ENCODE peak calls at places on chromosomes 16 and 17, in seven cellular contexts. Q, F, A, T, W, M and B are unnamed samples.

GRCh38 chr17:68356520-68356919 is 65.2 kb downstream of the ARSG start:
- DNase-seq in A (no peak), T (no peak), Q (peak; percentile 51), F (no peak), M (no peak), W (no peak), B (no peak)

GRCh38 chr16:54194008-54194731 is 92.4 kb downstream of the IRX3 start:
- DNase-seq in T (peak; percentile 70), M (no peak), A (no peak), F (no peak), Q (no peak), W (no peak), B (no peak)

GRCh38 chr17:48062273-48062672 is 14.1 kb downstream of the NFE2L1 start:
- DNase-seq in A (no peak), F (no peak), W (no peak), Q (no peak), T (no peak), M (no peak), B (no peak)

GRCh38 chr17:81831957-81832607 is 1.0 kb downstream of the MCRIP1 start:
- DNase-seq in F (no peak), Q (no peak), T (no peak), M (no peak), W (no peak), A (no peak), B (no peak)

GRCh38 chr17:75344664-75345063 is 55.4 kb upstream of the SLC25A19 start:
- DNase-seq in Q (no peak), T (no peak), F (no peak), M (peak; percentile 41), W (no peak), A (no peak), B (no peak)

GRCh38 chr17:58913971-58914769 is 158.5 kb downstream of the PPM1E start:
- DNase-seq in A (no peak), F (no peak), Q (no peak), T (no peak), M (no peak), W (no peak), B (no peak)

GRCh38 chr17:42459983-42460300 is 1.3 kb downstream of the ATP6V0A1 start:
- DNase-seq in T (no peak), F (no peak), W (no peak), Q (no peak), A (peak; percentile 32), M (no peak), B (no peak)

GRCh38 chr17:43634681-43635125 is 27.0 kb downstream of the MEOX1 start:
- DNase-seq in M (no peak), W (peak; percentile 53), T (no peak), F (no peak), Q (no peak), A (no peak), B (no peak)

GRCh38 chr17:79581306-79581932 is 29.4 kb downstream of the RBFOX3 start:
- DNase-seq in M (no peak), T (no peak), Q (no peak), A (peak; percentile 60), F (no peak), W (no peak), B (no peak)

GRCh38 chr17:67469208-67469980 is 92.3 kb downstream of the PITPNC1 start:
- DNase-seq in F (no peak), T (no peak), W (peak; percentile 36), A (peak; percentile 84), M (no peak), Q (no peak), B (no peak)

GRCh38 chr17:35947156-35947585 is 3.7 kb upstream of the LYZL6 start:
- DNase-seq in A (peak; percentile 54), F (peak; percentile 46), T (peak; percentile 72), M (peak; percentile 49), W (peak; percentile 52), Q (no peak), B (peak; percentile 64)

GRCh38 chr17:72111374-72111773 is 9.4 kb upstream of the SOX9 start:
- DNase-seq in M (no peak), W (no peak), Q (no peak), F (no peak), A (peak; percentile 86), T (no peak), B (no peak)

GRCh38 chr16:59030923-59031485 is 296.9 kb upstream of the GOT2 start:
- DNase-seq in M (no peak), T (no peak), A (no peak), F (no peak), Q (no peak), W (no peak), B (no peak)

DNA sequence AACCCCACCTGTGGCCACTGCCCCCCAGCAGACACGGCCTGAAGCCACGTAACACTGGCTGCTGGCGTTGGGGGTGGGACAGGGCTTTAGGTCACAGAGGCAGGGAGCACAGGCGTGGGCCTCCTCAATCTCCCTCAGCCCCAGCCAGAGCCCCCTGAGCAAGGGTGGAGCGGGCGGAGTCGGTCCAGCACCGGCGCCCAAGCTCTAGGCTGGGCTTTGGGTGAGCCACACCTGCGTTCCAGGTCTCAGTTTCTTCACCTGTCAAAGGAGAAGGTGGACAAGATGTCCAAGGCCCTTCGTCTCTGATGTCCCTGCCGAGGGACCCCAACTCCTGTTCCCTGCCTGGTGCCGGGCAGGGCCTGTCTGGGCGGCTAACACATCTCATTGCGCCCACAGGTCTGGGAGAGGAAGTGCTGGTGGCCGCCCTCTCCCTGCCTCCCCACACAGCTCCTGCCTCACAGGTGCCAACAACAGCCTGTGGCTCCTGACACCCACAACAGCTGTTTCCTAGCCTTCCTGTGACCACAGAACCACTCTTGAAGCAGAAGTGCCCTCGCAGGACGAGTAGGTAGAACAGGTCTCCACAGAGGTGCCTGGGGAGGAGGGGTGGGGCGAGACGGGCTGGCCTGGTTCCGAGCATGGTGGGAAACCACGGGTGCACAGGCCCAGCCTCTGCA is 12.0 kb downstream of the FAM83G start:
- DNase-seq in A (no peak), W (no peak), Q (peak; percentile 38), M (no peak), F (no peak), T (no peak), B (no peak)
- H3K4me1 ChIP-seq in A (no peaks in the 10 kb centered on the region), W (peaks cover 31% of the 10 kb centered on the region), Q (peaks cover 15% of the 10 kb centered on the region), M (peaks cover 3% of the 10 kb centered on the region), F (no peaks in the 10 kb centered on the region), T (no peaks in the 10 kb centered on the region), B (peaks cover 4% of the 10 kb centered on the region)

GRCh38 chr17:19752216-19753048 is 4.3 kb upstream of the ALDH3A1 start:
- DNase-seq in M (no peak), T (no peak), A (no peak), F (no peak), W (no peak), Q (no peak), B (no peak)

GRCh38 chr17:19750020-19750572 is 2.0 kb upstream of the ALDH3A1 start:
- DNase-seq in A (no peak), M (no peak), F (no peak), Q (no peak), T (no peak), W (no peak), B (no peak)

GRCh38 chr17:19753049-19753444 is 4.9 kb upstream of the ALDH3A1 start:
- DNase-seq in Q (no peak), A (peak; percentile 49), T (no peak), F (peak; percentile 79), W (no peak), M (no peak), B (peak; percentile 61)

GRCh38 chr17:19748807-19749193 is 702 bp upstream of the ALDH3A1 start:
- DNase-seq in T (no peak), A (no peak), F (no peak), M (no peak), Q (no peak), W (no peak), B (no peak)

GRCh38 chr17:19750835-19751234 is 2.7 kb upstream of the ALDH3A1 start:
- DNase-seq in A (no peak), Q (no peak), F (no peak), W (no peak), T (no peak), M (no peak), B (no peak)
- TF ChIP-seq SIN3A in A (no peak), Q (no peak), F (no peak), W (no peak), T (no peak), M (no peak), B (no peak)

GRCh38 chr16:12545292-12545610 is 258.4 kb downstream of the CPPED1 start:
- DNase-seq in Q (no peak), M (no peak), F (no peak), W (peak; percentile 78), A (no peak), T (no peak), B (no peak)

GRCh38 chr16:12545792-12546342 is 257.8 kb downstream of the CPPED1 start:
- DNase-seq in A (no peak), M (no peak), W (no peak), T (no peak), F (no peak), Q (peak; percentile 57), B (no peak)

GRCh38 chr16:12544477-12545291 is 259.0 kb downstream of the CPPED1 start:
- DNase-seq in A (no peak), Q (no peak), M (no peak), F (no peak), W (peak; percentile 61), T (no peak), B (no peak)

GRCh38 chr16:12542818-12543699 is 260.6 kb downstream of the CPPED1 start:
- DNase-seq in A (no peak), M (no peak), F (no peak), Q (no peak), T (no peak), W (no peak), B (no peak)

GRCh38 chr16:12543700-12544476 is 259.8 kb downstream of the CPPED1 start:
- DNase-seq in M (no peak), F (no peak), W (peak; percentile 91), Q (peak; percentile 48), T (no peak), A (no peak), B (no peak)
- H3K4me1 ChIP-seq in M (peaks cover 12% of the 10 kb centered on the region), F (peaks cover 5% of the 10 kb centered on the region), W (peaks cover 57% of the 10 kb centered on the region), Q (peaks cover 88% of the 10 kb centered on the region), T (no peaks in the 10 kb centered on the region), A (peaks cover 6% of the 10 kb centered on the region), B (no peaks in the 10 kb centered on the region)

DNA sequence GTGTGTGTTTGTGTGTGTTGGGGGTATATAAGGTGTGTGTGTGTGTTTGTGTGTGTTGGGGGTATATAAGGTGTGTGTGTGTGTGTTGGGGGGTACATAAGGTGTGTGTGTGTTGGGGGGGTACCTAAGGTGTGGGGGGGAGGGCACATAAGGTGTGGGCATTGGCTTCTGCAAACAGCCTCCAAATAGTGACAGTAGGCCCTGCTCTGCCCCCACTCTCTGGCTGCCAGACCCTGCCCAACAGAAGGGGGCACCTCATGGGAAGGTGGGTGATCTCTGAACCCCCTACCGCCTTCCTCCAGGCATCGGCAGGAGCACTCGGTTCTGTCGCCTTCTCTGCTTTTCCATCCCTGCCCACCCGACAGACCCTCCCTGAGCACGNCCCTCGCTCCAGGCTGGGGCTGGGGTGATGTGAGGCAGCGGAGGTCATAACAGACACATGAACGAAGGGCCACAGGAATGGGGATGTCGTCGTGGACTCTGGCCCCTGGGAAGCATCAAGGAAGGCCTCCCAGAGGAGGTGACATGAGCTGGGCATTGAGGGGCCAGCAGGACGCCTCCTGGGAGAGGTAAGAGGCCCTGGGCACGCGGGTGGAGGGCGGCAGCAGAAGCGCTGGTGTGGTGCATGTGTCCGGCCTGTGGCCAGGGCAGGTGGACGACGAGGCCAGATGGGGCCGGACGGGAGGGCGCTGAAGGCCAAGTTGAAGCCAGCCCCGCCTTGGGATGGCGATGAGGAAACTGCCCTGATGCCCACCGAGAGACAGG is 136.6 kb upstream of the RPH3AL start:
- DNase-seq in M (no peak), Q (no peak), W (peak; percentile 37), T (no peak), F (peak; percentile 54), A (peak; percentile 67), B (peak; percentile 62)
- TF ChIP-seq SIN3A in M (no peak), Q (no peak), W (no peak), T (no peak), F (no peak), A (no peak), B (no peak)